ENCODE peak calls at places on chromosomes 6 and 20, in four cellular contexts. V is stimulated activated CD8-positive, alpha-beta memory T cell treated with anti-CD3 and anti-CD28 coated beads, Interleukin-4, amount 100 ng/mL, for 4 hours; O is EH; Q is breast epithelium. E is an unnamed sample.

GRCh38 chr6:167350731-167351655 is 26.1 kb downstream of the TTLL2 start:
- DNase-seq in Q (peak; percentile 66), V (peak; percentile 69), O (no peak), E (peak; percentile 39)

GRCh38 chr6:87870606-87871005 is 168.6 kb upstream of the AKIRIN2 start:
- DNase-seq in Q (no peak), O (no peak), V (no peak), E (no peak)

GRCh38 chr6:47631248-47632196 is 66.9 kb upstream of the ADGRF4 start:
- DNase-seq in O (peak; percentile 47), Q (no peak), V (no peak), E (no peak)

GRCh38 chr6:123570813-123571684 is 65.7 kb downstream of the TRDN start:
- DNase-seq in V (no peak), Q (no peak), O (no peak), E (no peak)

GRCh38 chr6:146890644-146891434 is 292.1 kb downstream of the ADGB start:
- DNase-seq in V (no peak), Q (no peak), O (peak; percentile 25), E (no peak)

GRCh38 chr20:17568045-17568788 is 1.7 kb upstream of the DSTN start:
- DNase-seq in O (no peak), Q (no peak), V (no peak), E (no peak)

GRCh38 chr6:139732451-139732850 is 358.0 kb upstream of the CITED2 start:
- DNase-seq in V (no peak), Q (peak; percentile 57), O (peak; percentile 66), E (no peak)

GRCh38 chr6:128731249-128732165 is 151.4 kb upstream of the LAMA2 start:
- DNase-seq in O (peak; percentile 69), V (no peak), Q (no peak), E (peak; percentile 64)

GRCh38 chr20:6519556-6519955 is 247.9 kb upstream of the BMP2 start:
- DNase-seq in Q (no peak), O (peak; percentile 9), V (no peak), E (peak; percentile 40)

GRCh38 chr6:133502451-133503259 is 261.5 kb downstream of the EYA4 start:
- DNase-seq in O (peak; percentile 75), V (no peak), Q (no peak), E (peak; percentile 94)